ENCODE peak calls at places on chromosome 5, in five cellular contexts. V, S, U, K and X are unnamed samples.
A peak's percentile ranks its signal among the peaks of the same experiment; 100 is the strongest.

GRCh38 chr5:167582263-167582662 is 709.2 kb upstream of the WWC1 start:
- DNase-seq in U (no peak), K (no peak), V (peak; percentile 5), S (no peak), X (no peak)

GRCh38 chr5:178329331-178329730 is 96.7 kb upstream of the PHYKPL start:
- DNase-seq in K (no peak), U (no peak), S (no peak), V (no peak), X (peak; percentile 40)

GRCh38 chr5:108104448-108104847 is 277.4 kb downstream of the FBXL17 start:
- DNase-seq in U (no peak), K (no peak), S (no peak), V (no peak), X (no peak)

GRCh38 chr5:58582411-58583393 is at the start of gene RAB3C:
- DNase-seq in K (peak; percentile 68), V (peak; percentile 88), U (peak; percentile 97), S (peak; percentile 87), X (peak; percentile 95)

GRCh38 chr5:115168829-115169391 is 798 bp downstream of the TRIM36 start:
- DNase-seq in U (peak; percentile 44), S (peak; percentile 37), K (no peak), V (no peak), X (peak; percentile 54)

GRCh38 chr5:61182449-61182848 is 20.2 kb upstream of the SMIM15 start:
- DNase-seq in V (no peak), U (peak; percentile 25), S (no peak), K (no peak), X (no peak)

GRCh38 chr5:143624465-143624864 is 187.5 kb upstream of the HMHB1 start:
- DNase-seq in V (no peak), S (no peak), K (no peak), U (no peak), X (no peak)

GRCh38 chr5:64939772-64940510 is 171.2 kb downstream of the CWC27 start:
- DNase-seq in S (peak; percentile 8), V (no peak), K (no peak), U (peak; percentile 81), X (peak; percentile 19)

GRCh38 chr5:13745508-13745907 is 199.0 kb downstream of the DNAH5 start:
- DNase-seq in S (no peak), U (peak; percentile 51), K (no peak), V (no peak), X (no peak)

GRCh38 chr5:172150514-172151425 is 37.3 kb downstream of the STK10 start:
- DNase-seq in S (no peak), K (peak; percentile 42), U (no peak), V (no peak), X (peak; percentile 82)

GRCh38 chr5:55923177-55923872 is 71.4 kb downstream of the IL6ST start:
- DNase-seq in U (peak; percentile 69), K (no peak), S (no peak), V (no peak), X (peak; percentile 50)